ENCODE peak calls at places on chromosomes 6 and 20, in five cellular contexts. X is HTR-8/SVneo, H is AG09319, Y is coronary artery, I is HEK293T. J is an unnamed sample.

GRCh38 chr6:106005013-106005412 is 81.1 kb upstream of the PRDM1 start:
- DNase-seq in Y (no peak), X (no peak), H (no peak), I (no peak), J (no peak)

GRCh38 chr6:159727717-159728440 is 573 bp downstream of the WTAP start:
- DNase-seq in I (peak; percentile 52), H (no peak), Y (no peak), X (no peak), J (no peak)

GRCh38 chr6:89999154-89999553 is 104.9 kb downstream of the GJA10 start:
- DNase-seq in I (peak; percentile 23), X (no peak), Y (no peak), H (no peak), J (no peak)

GRCh38 chr6:158987657-158988056 is 12.3 kb downstream of the RSPH3 start:
- DNase-seq in H (no peak), Y (no peak), X (no peak), I (no peak), J (no peak)

GRCh38 chr6:43890197-43891062 is 120.4 kb downstream of the VEGFA start:
- DNase-seq in Y (no peak), X (no peak), I (no peak), H (no peak), J (no peak)

GRCh38 chr6:19472850-19473249 is 364.3 kb upstream of the ID4 start:
- DNase-seq in I (peak; percentile 30), X (no peak), H (no peak), Y (no peak), J (no peak)

GRCh38 chr6:26501482-26501986 is 1.4 kb downstream of the BTN1A1 start:
- DNase-seq in H (no peak), X (no peak), Y (no peak), I (no peak), J (no peak)

GRCh38 chr20:32535316-32535952 is 49.7 kb downstream of the NOL4L start:
- DNase-seq in I (no peak), X (no peak), H (no peak), Y (no peak), J (no peak)

GRCh38 chr20:48921883-48922867 is 664 bp downstream of the ARFGEF2 start:
- DNase-seq in H (no peak), Y (no peak), X (peak; percentile 72), I (no peak), J (peak; percentile 91)

GRCh38 chr20:9660236-9660868 is 146.0 kb downstream of the LAMP5 start:
- DNase-seq in X (no peak), H (no peak), Y (no peak), I (peak; percentile 11), J (no peak)

GRCh38 chr20:41081276-41081814 is 52.7 kb downstream of the TOP1 start:
- DNase-seq in X (no peak), I (no peak), Y (no peak), H (no peak), J (no peak)

GRCh38 chr20:10675456-10675848 is 1.7 kb upstream of the JAG1 start:
- DNase-seq in I (no peak), H (no peak), X (no peak), Y (no peak), J (no peak)

GRCh38 chr6:53651764-53652401 is 13.7 kb downstream of the KLHL31 start:
- DNase-seq in I (peak; percentile 81), Y (no peak), X (peak; percentile 59), H (no peak), J (no peak)

GRCh38 chr6:105804436-105804835 is 281.7 kb upstream of the PRDM1 start:
- DNase-seq in X (peak; percentile 18), I (no peak), H (no peak), Y (no peak), J (no peak)

GRCh38 chr6:168070804-168071203 is 8.2 kb downstream of the FRMD1 start:
- DNase-seq in X (no peak), Y (no peak), H (no peak), I (no peak), J (no peak)

GRCh38 chr6:109306733-109307132 is 75.5 kb downstream of the CD164 start:
- DNase-seq in H (no peak), I (no peak), X (no peak), Y (no peak), J (no peak)

GRCh38 chr6:137206562-137206961 is 12.6 kb downstream of the IFNGR1 start:
- DNase-seq in H (no peak), Y (no peak), I (no peak), X (no peak), J (no peak)

GRCh38 chr6:31079656-31080261 is 32.6 kb downstream of the C6orf15 start:
- DNase-seq in Y (no peak), X (peak; percentile 64), I (peak; percentile 66), H (no peak), J (no peak)

GRCh38 chr6:31945507-31946369 is at the start of gene CFB:
- DNase-seq in Y (peak; percentile 89), I (no peak), H (peak; percentile 68), X (peak; percentile 66), J (no peak)

GRCh38 chr6:45929421-45930361 is 86.0 kb downstream of the CLIC5 start:
- DNase-seq in H (no peak), X (no peak), Y (no peak), I (no peak), J (no peak)

GRCh38 chr6:21856844-21857243 is 263.3 kb downstream of the SOX4 start:
- DNase-seq in X (no peak), I (no peak), H (no peak), Y (no peak), J (no peak)

GRCh38 chr6:127516676-127517273 is 2.4 kb downstream of the MTCL3 start:
- DNase-seq in I (peak; percentile 78), Y (no peak), H (no peak), X (peak; percentile 74), J (no peak)

GRCh38 chr6:52522151-52522626 is 54.7 kb downstream of the TRAM2 start:
- DNase-seq in X (no peak), H (no peak), Y (peak; percentile 81), I (no peak), J (no peak)

GRCh38 chr20:15069355-15069754 is 731.9 kb upstream of the FLRT3 start:
- DNase-seq in I (no peak), Y (no peak), X (no peak), H (no peak), J (no peak)

GRCh38 chr20:19012671-19013070 is 199.1 kb downstream of the SCP2D1 start:
- DNase-seq in I (no peak), H (no peak), X (no peak), Y (peak; percentile 57), J (no peak)

GRCh38 chr6:113050979-113051378 is 703.8 kb downstream of the RFPL4B start:
- DNase-seq in H (no peak), I (peak; percentile 16), Y (no peak), X (no peak), J (no peak)

GRCh38 chr6:166119116-166119911 is 48.3 kb downstream of the TBXT start:
- DNase-seq in H (no peak), Y (no peak), X (no peak), I (no peak), J (no peak)

GRCh38 chr20:7608246-7608645 is 332.0 kb downstream of the HAO1 start:
- DNase-seq in H (no peak), X (no peak), I (no peak), Y (no peak), J (no peak)

GRCh38 chr20:57391439-57392129 is 388 bp downstream of the RBM38 start:
- DNase-seq in X (no peak), H (no peak), I (peak; percentile 26), Y (no peak), J (no peak)

GRCh38 chr20:48928832-48929725 is 7.6 kb downstream of the ARFGEF2 start:
- DNase-seq in I (no peak), X (no peak), Y (no peak), H (no peak), J (no peak)

GRCh38 chr20:13868331-13868730 is 83.5 kb downstream of the NDUFAF5 start:
- DNase-seq in I (no peak), X (no peak), H (peak; percentile 22), Y (no peak), J (no peak)

J was measured in vagina.